ENCODE peak calls at places on chromosomes 6 and 20, in four cellular contexts. One of them, this sample, is unnamed.

GRCh38 chr6:48087448-48087847 is 23.5 kb downstream of the PTCHD4 start:
- DNase-seq in H1: no peak
- DNase-seq in breast epithelium: no peak
- DNase-seq in GM23338: peak
- DNase-seq in this sample: no peak

GRCh38 chr20:1803216-1804128 is 91.7 kb upstream of the SIRPA start:
- DNase-seq in GM23338: peak
- DNase-seq in breast epithelium: no peak
- DNase-seq in H1: peak
- DNase-seq in this sample: peak

GRCh38 chr6:122014961-122015360 is 384.5 kb upstream of the HSF2 start:
- DNase-seq in H1: no peak
- DNase-seq in breast epithelium: no peak
- DNase-seq in GM23338: no peak
- DNase-seq in this sample: no peak

GRCh38 chr20:36367907-36368306 is 61.8 kb downstream of the DLGAP4 start:
- DNase-seq in GM23338: no peak
- DNase-seq in breast epithelium: no peak
- DNase-seq in H1: no peak
- DNase-seq in this sample: no peak

GRCh38 chr6:158500016-158500735 is 59.7 kb upstream of the TMEM181 start:
- DNase-seq in H1: no peak
- DNase-seq in breast epithelium: no peak
- DNase-seq in GM23338: no peak
- DNase-seq in this sample: no peak

GRCh38 chr6:52654592-52654991 is 16.3 kb upstream of the TMEM14A start:
- DNase-seq in breast epithelium: no peak
- DNase-seq in GM23338: no peak
- DNase-seq in H1: no peak
- DNase-seq in this sample: no peak

GRCh38 chr6:84882768-84883766 is 118.7 kb upstream of the TBX18 start:
- DNase-seq in breast epithelium: no peak
- DNase-seq in H1: no peak
- DNase-seq in GM23338: no peak
- DNase-seq in this sample: no peak

GRCh38 chr6:135087803-135088202 is 33.2 kb upstream of the HBS1L start:
- DNase-seq in breast epithelium: no peak
- DNase-seq in GM23338: no peak
- DNase-seq in H1: no peak
- DNase-seq in this sample: no peak

GRCh38 chr6:35146453-35146852 is 5.3 kb upstream of the TCP11 start:
- DNase-seq in GM23338: peak
- DNase-seq in breast epithelium: peak
- DNase-seq in H1: peak
- DNase-seq in this sample: no peak

GRCh38 chr6:108163267-108163643 is 2.6 kb upstream of the NR2E1 start:
- DNase-seq in GM23338: peak
- DNase-seq in breast epithelium: no peak
- DNase-seq in H1: no peak
- DNase-seq in this sample: no peak

GRCh38 chr20:49741940-49742339 is 28.3 kb upstream of the B4GALT5 start:
- DNase-seq in GM23338: no peak
- DNase-seq in H1: no peak
- DNase-seq in breast epithelium: no peak
- DNase-seq in this sample: no peak
- TF ChIP-seq POLR2AphosphoS5 in GM23338: no peak
- TF ChIP-seq POLR2AphosphoS5 in H1: no peak
- TF ChIP-seq POLR2AphosphoS5 in breast epithelium: no peak
- TF ChIP-seq POLR2AphosphoS5 in this sample: no peak

GRCh38 chr20:41339957-41340326 is 679 bp upstream of the LPIN3 start:
- DNase-seq in H1: peak
- DNase-seq in breast epithelium: peak
- DNase-seq in GM23338: peak
- DNase-seq in this sample: peak

GRCh38 chr20:41342474-41343464 is 2.1 kb downstream of the LPIN3 start:
- DNase-seq in GM23338: no peak
- DNase-seq in H1: no peak
- DNase-seq in breast epithelium: no peak
- DNase-seq in this sample: no peak

GRCh38 chr20:41336711-41337492 is 3.7 kb upstream of the LPIN3 start:
- DNase-seq in breast epithelium: no peak
- DNase-seq in H1: no peak
- DNase-seq in GM23338: no peak
- DNase-seq in this sample: no peak

GRCh38 chr20:41344477-41344876 is 3.9 kb downstream of the LPIN3 start:
- DNase-seq in H1: no peak
- DNase-seq in GM23338: no peak
- DNase-seq in breast epithelium: peak
- DNase-seq in this sample: no peak

DNA sequence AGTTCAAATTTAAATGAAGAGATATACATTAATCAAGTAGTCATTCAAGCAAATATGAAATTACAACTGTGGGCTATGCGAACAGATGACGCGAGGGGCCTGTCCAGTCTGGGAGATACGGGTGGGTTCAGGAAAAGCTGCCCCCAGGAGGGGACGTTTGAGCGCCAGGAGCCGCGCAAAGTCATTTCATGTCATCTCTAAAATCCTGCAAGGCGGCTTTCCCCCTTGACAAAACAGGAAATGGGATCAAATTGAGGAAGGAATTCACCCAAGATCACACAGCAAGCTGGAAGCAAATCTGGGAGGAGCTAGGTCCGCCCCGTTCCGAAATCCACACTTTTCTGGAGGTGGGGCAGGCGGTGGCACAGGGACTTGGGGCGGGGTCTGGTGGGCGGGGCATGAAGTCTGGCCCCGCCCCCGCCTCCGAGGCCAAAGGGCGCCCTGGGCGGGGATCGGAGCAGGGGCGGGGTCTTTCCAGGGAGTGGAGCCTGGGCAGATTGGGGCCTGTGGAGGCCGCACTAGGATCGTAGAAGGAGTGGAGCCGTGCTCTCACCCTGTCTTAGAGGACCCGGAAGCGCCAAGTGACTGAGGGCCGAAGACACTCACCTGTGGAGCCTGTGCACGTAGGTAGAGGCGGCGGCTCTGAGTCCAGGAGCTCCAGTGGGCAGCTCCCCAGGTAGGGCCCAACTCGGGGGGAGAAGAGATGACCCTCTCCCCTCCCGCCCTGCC is at the start of gene LPIN3:
- DNase-seq in GM23338: peak
- DNase-seq in breast epithelium: peak
- DNase-seq in H1: peak
- DNase-seq in this sample: no peak
- TF ChIP-seq POLR2AphosphoS5 in GM23338: peak
- TF ChIP-seq POLR2AphosphoS5 in breast epithelium: no peak
- TF ChIP-seq POLR2AphosphoS5 in H1: peak
- TF ChIP-seq POLR2AphosphoS5 in this sample: no peak

DNA sequence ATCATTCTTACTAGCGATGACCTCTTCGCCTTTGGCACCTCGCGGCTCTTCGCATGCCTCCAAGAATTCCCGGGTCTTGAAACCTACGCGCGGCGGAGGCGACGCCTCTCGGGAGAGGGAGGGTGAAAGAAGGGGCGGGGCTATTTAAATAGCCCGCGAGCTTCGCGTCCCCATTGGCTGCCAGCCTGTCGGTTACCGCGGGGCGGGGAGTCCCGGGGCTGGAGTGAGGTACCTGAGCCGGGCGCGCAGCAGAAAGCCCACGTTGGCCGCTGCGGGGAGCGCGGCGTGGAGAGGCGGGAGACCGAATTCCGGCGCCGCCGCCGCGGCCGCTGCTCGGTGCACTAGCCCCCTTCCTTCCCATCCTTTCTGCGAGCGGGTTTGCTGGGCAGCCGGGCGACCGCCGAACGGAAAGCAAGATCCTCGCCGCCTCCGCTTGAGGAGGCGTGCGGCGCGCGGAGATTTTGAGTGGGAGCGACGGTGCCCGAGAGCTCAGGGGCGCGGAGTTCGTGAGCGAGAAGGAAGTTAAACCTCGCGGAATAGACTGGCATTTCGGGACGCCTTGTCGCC is at the start of gene BMP6:
- DNase-seq in H1: peak
- DNase-seq in breast epithelium: peak
- DNase-seq in GM23338: peak
- DNase-seq in this sample: peak
- TF ChIP-seq POLR2AphosphoS5 in H1: no peak
- TF ChIP-seq POLR2AphosphoS5 in breast epithelium: no peak
- TF ChIP-seq POLR2AphosphoS5 in GM23338: peak
- TF ChIP-seq POLR2AphosphoS5 in this sample: no peak

DNA sequence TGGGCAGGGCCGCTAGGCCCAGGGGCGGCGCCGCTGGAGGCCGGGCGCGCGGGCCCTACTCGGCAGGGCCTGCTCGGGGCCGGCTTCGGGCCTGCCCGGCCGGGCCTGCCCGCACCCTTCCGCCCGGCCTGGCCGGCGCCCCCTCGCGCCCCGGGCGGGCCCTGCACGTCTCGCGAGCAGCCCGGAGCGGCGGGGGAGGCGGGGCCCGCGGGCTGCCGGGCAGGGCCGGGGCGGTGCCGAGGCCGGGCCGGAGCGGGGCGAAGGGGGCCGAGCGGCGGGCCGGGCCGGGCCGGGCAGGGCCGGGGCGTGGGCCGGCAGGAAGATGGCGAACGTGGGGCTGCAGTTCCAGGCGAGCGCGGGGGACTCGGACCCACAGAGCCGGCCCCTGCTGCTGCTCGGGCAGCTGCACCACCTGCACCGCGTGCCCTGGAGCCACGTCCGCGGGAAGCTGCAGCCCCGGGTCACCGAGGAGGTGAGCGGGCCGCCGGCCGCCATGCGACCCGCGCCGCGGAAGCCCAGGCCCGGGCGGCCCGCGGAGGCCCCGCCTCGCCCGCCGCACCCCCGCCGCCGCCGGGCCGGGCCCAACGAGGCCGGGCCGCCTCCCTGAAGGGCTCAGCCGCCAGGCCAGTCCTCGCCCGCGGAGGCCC is at the start of gene NPEPL1:
- DNase-seq in GM23338: peak
- DNase-seq in H1: peak
- DNase-seq in breast epithelium: no peak
- DNase-seq in this sample: peak
- TF ChIP-seq POLR2AphosphoS5 in GM23338: no peak
- TF ChIP-seq POLR2AphosphoS5 in H1: no peak
- TF ChIP-seq POLR2AphosphoS5 in breast epithelium: no peak
- TF ChIP-seq POLR2AphosphoS5 in this sample: no peak

DNA sequence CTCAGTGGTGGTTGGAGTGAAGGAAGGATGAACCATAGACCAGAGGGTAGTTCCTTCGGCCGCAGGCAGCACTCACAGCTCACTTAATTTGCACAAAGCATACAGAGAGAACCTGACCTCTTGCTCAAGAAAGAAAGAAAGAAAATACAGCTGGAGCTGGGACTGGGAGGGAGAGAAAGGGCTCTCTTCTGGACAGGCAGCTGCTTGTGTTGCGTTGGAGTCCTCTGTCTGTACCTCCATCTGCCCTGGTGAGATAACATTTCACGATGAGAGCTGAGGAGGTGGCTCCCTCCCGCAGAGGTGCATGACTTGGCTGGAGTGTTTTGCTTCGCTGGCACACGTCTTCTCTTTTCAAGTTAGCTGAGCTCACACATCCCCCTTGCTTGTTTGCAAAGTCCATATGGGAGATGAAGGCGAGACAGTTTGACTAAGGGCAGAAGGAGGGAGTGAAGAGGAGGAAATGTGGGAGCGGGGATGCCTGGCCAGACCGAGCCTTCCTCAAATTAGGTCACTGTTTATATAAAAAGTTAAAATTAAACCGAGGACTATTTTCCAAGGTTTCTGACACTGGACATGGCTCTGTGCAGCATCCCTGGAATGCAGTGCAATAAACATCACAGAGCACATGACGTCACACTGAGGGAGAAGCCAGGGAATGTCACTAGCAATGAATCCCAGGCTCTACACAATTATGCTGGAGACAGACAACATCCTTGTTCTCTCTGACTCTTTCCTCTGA is 359.4 kb downstream of the CD83 start:
- DNase-seq in H1: no peak
- DNase-seq in GM23338: no peak
- DNase-seq in breast epithelium: peak
- DNase-seq in this sample: no peak
- TF ChIP-seq POLR2AphosphoS5 in H1: no peak
- TF ChIP-seq POLR2AphosphoS5 in GM23338: no peak
- TF ChIP-seq POLR2AphosphoS5 in breast epithelium: no peak
- TF ChIP-seq POLR2AphosphoS5 in this sample: no peak

GRCh38 chr6:3849681-3850450 is 693 bp downstream of the FAM50B start:
- DNase-seq in H1: peak
- DNase-seq in GM23338: peak
- DNase-seq in breast epithelium: no peak
- DNase-seq in this sample: no peak
- TF ChIP-seq POLR2AphosphoS5 in H1: no peak
- TF ChIP-seq POLR2AphosphoS5 in GM23338: no peak
- TF ChIP-seq POLR2AphosphoS5 in breast epithelium: no peak
- TF ChIP-seq POLR2AphosphoS5 in this sample: no peak